ENCODE peak calls at places on chromosomes 11 and 22, in nine cellular contexts. One of them, this sample, is unnamed.

GRCh38 chr11:118899296-118899688 is 15.6 kb downstream of the CXCR5 start:
- DNase-seq in activated CD8-positive, alpha-beta T cell treated with anti-CD3 and anti-CD28 coated beads, Interleukin-2, amount 10 ng/mL, durations not matched to agents 7 days and 5 days: no peak
- DNase-seq in AG04450: no peak
- DNase-seq in adipocyte: no peak
- DNase-seq in ELF-1: no peak
- DNase-seq in PC-9: no peak
- DNase-seq in left colon: no peak
- DNase-seq in activated CD4-positive, alpha-beta T cell treated with anti-CD3 and anti-CD28 coated beads for 48 hours: no peak
- DNase-seq in GM18507: no peak
- DNase-seq in this sample: no peak

GRCh38 chr11:122601131-122602125 is 54.1 kb upstream of the UBASH3B start:
- DNase-seq in activated CD8-positive, alpha-beta T cell treated with anti-CD3 and anti-CD28 coated beads, Interleukin-2, amount 10 ng/mL, durations not matched to agents 7 days and 5 days: no peak
- DNase-seq in AG04450: no peak
- DNase-seq in adipocyte: peak; percentile 87
- DNase-seq in ELF-1: peak; percentile 41
- DNase-seq in PC-9: peak; percentile 65
- DNase-seq in left colon: no peak
- DNase-seq in activated CD4-positive, alpha-beta T cell treated with anti-CD3 and anti-CD28 coated beads for 48 hours: no peak
- DNase-seq in GM18507: no peak
- DNase-seq in this sample: no peak

GRCh38 chr22:41621099-41621910 is at the start of gene XRCC6:
- DNase-seq in activated CD8-positive, alpha-beta T cell treated with anti-CD3 and anti-CD28 coated beads, Interleukin-2, amount 10 ng/mL, durations not matched to agents 7 days and 5 days: peak; percentile 100
- DNase-seq in AG04450: peak; percentile 99
- DNase-seq in adipocyte: peak; percentile 100
- DNase-seq in ELF-1: peak; percentile 99
- DNase-seq in PC-9: peak; percentile 99
- DNase-seq in left colon: peak; percentile 100
- DNase-seq in activated CD4-positive, alpha-beta T cell treated with anti-CD3 and anti-CD28 coated beads for 48 hours: peak; percentile 100
- DNase-seq in GM18507: peak; percentile 99
- DNase-seq in this sample: peak; percentile 100

GRCh38 chr22:24894998-24895397 is 51.5 kb downstream of the LHFPL7 start:
- DNase-seq in activated CD8-positive, alpha-beta T cell treated with anti-CD3 and anti-CD28 coated beads, Interleukin-2, amount 10 ng/mL, durations not matched to agents 7 days and 5 days: no peak
- DNase-seq in AG04450: no peak
- DNase-seq in adipocyte: peak; percentile 31
- DNase-seq in ELF-1: peak; percentile 59
- DNase-seq in PC-9: peak; percentile 46
- DNase-seq in left colon: peak; percentile 87
- DNase-seq in activated CD4-positive, alpha-beta T cell treated with anti-CD3 and anti-CD28 coated beads for 48 hours: no peak
- DNase-seq in GM18507: no peak
- DNase-seq in this sample: peak; percentile 88

GRCh38 chr22:26945565-26945964 is 288.2 kb downstream of the MIAT start:
- DNase-seq in activated CD8-positive, alpha-beta T cell treated with anti-CD3 and anti-CD28 coated beads, Interleukin-2, amount 10 ng/mL, durations not matched to agents 7 days and 5 days: no peak
- DNase-seq in AG04450: no peak
- DNase-seq in adipocyte: no peak
- DNase-seq in ELF-1: no peak
- DNase-seq in PC-9: no peak
- DNase-seq in left colon: no peak
- DNase-seq in activated CD4-positive, alpha-beta T cell treated with anti-CD3 and anti-CD28 coated beads for 48 hours: no peak
- DNase-seq in GM18507: no peak
- DNase-seq in this sample: no peak

GRCh38 chr22:42083119-42083518 is 3.6 kb downstream of the SMDT1 start:
- DNase-seq in activated CD8-positive, alpha-beta T cell treated with anti-CD3 and anti-CD28 coated beads, Interleukin-2, amount 10 ng/mL, durations not matched to agents 7 days and 5 days: no peak
- DNase-seq in AG04450: no peak
- DNase-seq in adipocyte: no peak
- DNase-seq in ELF-1: no peak
- DNase-seq in PC-9: no peak
- DNase-seq in left colon: no peak
- DNase-seq in activated CD4-positive, alpha-beta T cell treated with anti-CD3 and anti-CD28 coated beads for 48 hours: no peak
- DNase-seq in GM18507: no peak
- DNase-seq in this sample: no peak

GRCh38 chr22:27983361-27983791 is 64.3 kb upstream of the PITPNB start:
- DNase-seq in activated CD8-positive, alpha-beta T cell treated with anti-CD3 and anti-CD28 coated beads, Interleukin-2, amount 10 ng/mL, durations not matched to agents 7 days and 5 days: no peak
- DNase-seq in AG04450: no peak
- DNase-seq in adipocyte: no peak
- DNase-seq in ELF-1: no peak
- DNase-seq in PC-9: no peak
- DNase-seq in left colon: no peak
- DNase-seq in activated CD4-positive, alpha-beta T cell treated with anti-CD3 and anti-CD28 coated beads for 48 hours: no peak
- DNase-seq in GM18507: no peak
- DNase-seq in this sample: peak; percentile 21

GRCh38 chr22:17629167-17629489 is 579 bp upstream of the ATP6V1E1 start:
- DNase-seq in activated CD8-positive, alpha-beta T cell treated with anti-CD3 and anti-CD28 coated beads, Interleukin-2, amount 10 ng/mL, durations not matched to agents 7 days and 5 days: no peak
- DNase-seq in AG04450: no peak
- DNase-seq in adipocyte: no peak
- DNase-seq in ELF-1: no peak
- DNase-seq in PC-9: no peak
- DNase-seq in left colon: no peak
- DNase-seq in activated CD4-positive, alpha-beta T cell treated with anti-CD3 and anti-CD28 coated beads for 48 hours: no peak
- DNase-seq in GM18507: no peak
- DNase-seq in this sample: no peak

GRCh38 chr11:9687736-9688494 is 24.0 kb downstream of the SWAP70 start:
- DNase-seq in activated CD8-positive, alpha-beta T cell treated with anti-CD3 and anti-CD28 coated beads, Interleukin-2, amount 10 ng/mL, durations not matched to agents 7 days and 5 days: no peak
- DNase-seq in AG04450: no peak
- DNase-seq in adipocyte: peak; percentile 70
- DNase-seq in ELF-1: no peak
- DNase-seq in PC-9: no peak
- DNase-seq in left colon: peak; percentile 18
- DNase-seq in activated CD4-positive, alpha-beta T cell treated with anti-CD3 and anti-CD28 coated beads for 48 hours: no peak
- DNase-seq in GM18507: no peak
- DNase-seq in this sample: peak; percentile 53

GRCh38 chr11:111046291-111046690 is 199.2 kb upstream of the POU2AF2 start:
- DNase-seq in activated CD8-positive, alpha-beta T cell treated with anti-CD3 and anti-CD28 coated beads, Interleukin-2, amount 10 ng/mL, durations not matched to agents 7 days and 5 days: no peak
- DNase-seq in AG04450: no peak
- DNase-seq in adipocyte: peak; percentile 16
- DNase-seq in ELF-1: no peak
- DNase-seq in PC-9: no peak
- DNase-seq in left colon: no peak
- DNase-seq in activated CD4-positive, alpha-beta T cell treated with anti-CD3 and anti-CD28 coated beads for 48 hours: no peak
- DNase-seq in GM18507: no peak
- DNase-seq in this sample: no peak

GRCh38 chr11:19673924-19674390 is 38.7 kb upstream of the NAV2 start:
- DNase-seq in activated CD8-positive, alpha-beta T cell treated with anti-CD3 and anti-CD28 coated beads, Interleukin-2, amount 10 ng/mL, durations not matched to agents 7 days and 5 days: no peak
- DNase-seq in AG04450: no peak
- DNase-seq in adipocyte: no peak
- DNase-seq in ELF-1: peak; percentile 80
- DNase-seq in PC-9: no peak
- DNase-seq in left colon: peak; percentile 39
- DNase-seq in activated CD4-positive, alpha-beta T cell treated with anti-CD3 and anti-CD28 coated beads for 48 hours: no peak
- DNase-seq in GM18507: no peak
- DNase-seq in this sample: no peak

GRCh38 chr11:597166-597725 is 18.5 kb downstream of the IRF7 start:
- DNase-seq in activated CD8-positive, alpha-beta T cell treated with anti-CD3 and anti-CD28 coated beads, Interleukin-2, amount 10 ng/mL, durations not matched to agents 7 days and 5 days: no peak
- DNase-seq in AG04450: no peak
- DNase-seq in adipocyte: no peak
- DNase-seq in ELF-1: peak; percentile 35
- DNase-seq in PC-9: no peak
- DNase-seq in left colon: no peak
- DNase-seq in activated CD4-positive, alpha-beta T cell treated with anti-CD3 and anti-CD28 coated beads for 48 hours: no peak
- DNase-seq in GM18507: no peak
- DNase-seq in this sample: no peak

GRCh38 chr11:70573701-70574151 is 175.4 kb downstream of the CTTN start:
- DNase-seq in activated CD8-positive, alpha-beta T cell treated with anti-CD3 and anti-CD28 coated beads, Interleukin-2, amount 10 ng/mL, durations not matched to agents 7 days and 5 days: no peak
- DNase-seq in AG04450: no peak
- DNase-seq in adipocyte: no peak
- DNase-seq in ELF-1: no peak
- DNase-seq in PC-9: peak; percentile 20
- DNase-seq in left colon: no peak
- DNase-seq in activated CD4-positive, alpha-beta T cell treated with anti-CD3 and anti-CD28 coated beads for 48 hours: no peak
- DNase-seq in GM18507: no peak
- DNase-seq in this sample: no peak

GRCh38 chr11:17238377-17238776 is 30.6 kb upstream of the PIK3C2A start:
- DNase-seq in activated CD8-positive, alpha-beta T cell treated with anti-CD3 and anti-CD28 coated beads, Interleukin-2, amount 10 ng/mL, durations not matched to agents 7 days and 5 days: no peak
- DNase-seq in AG04450: no peak
- DNase-seq in adipocyte: no peak
- DNase-seq in ELF-1: peak; percentile 39
- DNase-seq in PC-9: peak; percentile 83
- DNase-seq in left colon: no peak
- DNase-seq in activated CD4-positive, alpha-beta T cell treated with anti-CD3 and anti-CD28 coated beads for 48 hours: no peak
- DNase-seq in GM18507: no peak
- DNase-seq in this sample: peak; percentile 28

GRCh38 chr22:39498802-39499201 is 3.3 kb upstream of the MIEF1 start:
- DNase-seq in activated CD8-positive, alpha-beta T cell treated with anti-CD3 and anti-CD28 coated beads, Interleukin-2, amount 10 ng/mL, durations not matched to agents 7 days and 5 days: no peak
- DNase-seq in AG04450: no peak
- DNase-seq in adipocyte: no peak
- DNase-seq in ELF-1: no peak
- DNase-seq in PC-9: no peak
- DNase-seq in left colon: no peak
- DNase-seq in activated CD4-positive, alpha-beta T cell treated with anti-CD3 and anti-CD28 coated beads for 48 hours: no peak
- DNase-seq in GM18507: no peak
- DNase-seq in this sample: no peak

GRCh38 chr22:25558341-25558740 is 6.1 kb upstream of the GRK3 start:
- DNase-seq in activated CD8-positive, alpha-beta T cell treated with anti-CD3 and anti-CD28 coated beads, Interleukin-2, amount 10 ng/mL, durations not matched to agents 7 days and 5 days: no peak
- DNase-seq in AG04450: no peak
- DNase-seq in adipocyte: no peak
- DNase-seq in ELF-1: no peak
- DNase-seq in PC-9: no peak
- DNase-seq in left colon: no peak
- DNase-seq in activated CD4-positive, alpha-beta T cell treated with anti-CD3 and anti-CD28 coated beads for 48 hours: no peak
- DNase-seq in GM18507: no peak
- DNase-seq in this sample: no peak

GRCh38 chr11:72665911-72666472 is 8.2 kb downstream of the PDE2A start:
- DNase-seq in activated CD8-positive, alpha-beta T cell treated with anti-CD3 and anti-CD28 coated beads, Interleukin-2, amount 10 ng/mL, durations not matched to agents 7 days and 5 days: no peak
- DNase-seq in AG04450: no peak
- DNase-seq in adipocyte: no peak
- DNase-seq in ELF-1: peak; percentile 64
- DNase-seq in PC-9: no peak
- DNase-seq in left colon: no peak
- DNase-seq in activated CD4-positive, alpha-beta T cell treated with anti-CD3 and anti-CD28 coated beads for 48 hours: no peak
- DNase-seq in GM18507: no peak
- DNase-seq in this sample: no peak

GRCh38 chr11:125402436-125402835 is 93.6 kb downstream of the FEZ1 start:
- DNase-seq in activated CD8-positive, alpha-beta T cell treated with anti-CD3 and anti-CD28 coated beads, Interleukin-2, amount 10 ng/mL, durations not matched to agents 7 days and 5 days: no peak
- DNase-seq in AG04450: no peak
- DNase-seq in adipocyte: peak; percentile 39
- DNase-seq in ELF-1: no peak
- DNase-seq in PC-9: no peak
- DNase-seq in left colon: no peak
- DNase-seq in activated CD4-positive, alpha-beta T cell treated with anti-CD3 and anti-CD28 coated beads for 48 hours: no peak
- DNase-seq in GM18507: no peak
- DNase-seq in this sample: no peak

GRCh38 chr11:45339754-45340519 is 53.8 kb upstream of the SYT13 start:
- DNase-seq in activated CD8-positive, alpha-beta T cell treated with anti-CD3 and anti-CD28 coated beads, Interleukin-2, amount 10 ng/mL, durations not matched to agents 7 days and 5 days: peak; percentile 94
- DNase-seq in AG04450: peak; percentile 36
- DNase-seq in adipocyte: peak; percentile 92
- DNase-seq in ELF-1: peak; percentile 99
- DNase-seq in PC-9: peak; percentile 53
- DNase-seq in left colon: peak; percentile 97
- DNase-seq in activated CD4-positive, alpha-beta T cell treated with anti-CD3 and anti-CD28 coated beads for 48 hours: peak; percentile 96
- DNase-seq in GM18507: peak; percentile 85
- DNase-seq in this sample: peak; percentile 95

GRCh38 chr11:120801801-120802689 is 221.9 kb upstream of the TBCEL start:
- DNase-seq in activated CD8-positive, alpha-beta T cell treated with anti-CD3 and anti-CD28 coated beads, Interleukin-2, amount 10 ng/mL, durations not matched to agents 7 days and 5 days: peak; percentile 58
- DNase-seq in AG04450: peak; percentile 15
- DNase-seq in adipocyte: peak; percentile 78
- DNase-seq in ELF-1: peak; percentile 69
- DNase-seq in PC-9: peak; percentile 51
- DNase-seq in left colon: peak; percentile 72
- DNase-seq in activated CD4-positive, alpha-beta T cell treated with anti-CD3 and anti-CD28 coated beads for 48 hours: peak; percentile 63
- DNase-seq in GM18507: peak; percentile 53
- DNase-seq in this sample: peak; percentile 68

GRCh38 chr22:26399288-26399687 is 29.8 kb upstream of the ASPHD2 start:
- DNase-seq in activated CD8-positive, alpha-beta T cell treated with anti-CD3 and anti-CD28 coated beads, Interleukin-2, amount 10 ng/mL, durations not matched to agents 7 days and 5 days: no peak
- DNase-seq in AG04450: no peak
- DNase-seq in adipocyte: peak; percentile 8
- DNase-seq in ELF-1: no peak
- DNase-seq in PC-9: no peak
- DNase-seq in left colon: no peak
- DNase-seq in activated CD4-positive, alpha-beta T cell treated with anti-CD3 and anti-CD28 coated beads for 48 hours: no peak
- DNase-seq in GM18507: no peak
- DNase-seq in this sample: no peak

GRCh38 chr11:119585038-119585666 is 143.8 kb downstream of the NECTIN1 start:
- DNase-seq in activated CD8-positive, alpha-beta T cell treated with anti-CD3 and anti-CD28 coated beads, Interleukin-2, amount 10 ng/mL, durations not matched to agents 7 days and 5 days: no peak
- DNase-seq in AG04450: no peak
- DNase-seq in adipocyte: no peak
- DNase-seq in ELF-1: peak; percentile 80
- DNase-seq in PC-9: peak; percentile 70
- DNase-seq in left colon: peak; percentile 10
- DNase-seq in activated CD4-positive, alpha-beta T cell treated with anti-CD3 and anti-CD28 coated beads for 48 hours: no peak
- DNase-seq in GM18507: no peak
- DNase-seq in this sample: peak; percentile 48

GRCh38 chr11:2473361-2474058 is 28.7 kb downstream of the KCNQ1 start:
- DNase-seq in activated CD8-positive, alpha-beta T cell treated with anti-CD3 and anti-CD28 coated beads, Interleukin-2, amount 10 ng/mL, durations not matched to agents 7 days and 5 days: no peak
- DNase-seq in AG04450: no peak
- DNase-seq in adipocyte: no peak
- DNase-seq in ELF-1: no peak
- DNase-seq in PC-9: no peak
- DNase-seq in left colon: no peak
- DNase-seq in activated CD4-positive, alpha-beta T cell treated with anti-CD3 and anti-CD28 coated beads for 48 hours: no peak
- DNase-seq in GM18507: no peak
- DNase-seq in this sample: peak; percentile 50

GRCh38 chr11:106399075-106399500 is 321.6 kb downstream of the AASDHPPT start:
- DNase-seq in activated CD8-positive, alpha-beta T cell treated with anti-CD3 and anti-CD28 coated beads, Interleukin-2, amount 10 ng/mL, durations not matched to agents 7 days and 5 days: no peak
- DNase-seq in AG04450: peak; percentile 98
- DNase-seq in adipocyte: peak; percentile 98
- DNase-seq in ELF-1: no peak
- DNase-seq in PC-9: peak; percentile 93
- DNase-seq in left colon: no peak
- DNase-seq in activated CD4-positive, alpha-beta T cell treated with anti-CD3 and anti-CD28 coated beads for 48 hours: no peak
- DNase-seq in GM18507: no peak
- DNase-seq in this sample: no peak

GRCh38 chr11:742571-743201 is 4.6 kb upstream of the TALDO1 start:
- DNase-seq in activated CD8-positive, alpha-beta T cell treated with anti-CD3 and anti-CD28 coated beads, Interleukin-2, amount 10 ng/mL, durations not matched to agents 7 days and 5 days: no peak
- DNase-seq in AG04450: no peak
- DNase-seq in adipocyte: no peak
- DNase-seq in ELF-1: no peak
- DNase-seq in PC-9: no peak
- DNase-seq in left colon: no peak
- DNase-seq in activated CD4-positive, alpha-beta T cell treated with anti-CD3 and anti-CD28 coated beads for 48 hours: no peak
- DNase-seq in GM18507: no peak
- DNase-seq in this sample: no peak

GRCh38 chr11:35404397-35404775 is 15.0 kb downstream of the SLC1A2 start:
- DNase-seq in activated CD8-positive, alpha-beta T cell treated with anti-CD3 and anti-CD28 coated beads, Interleukin-2, amount 10 ng/mL, durations not matched to agents 7 days and 5 days: no peak
- DNase-seq in AG04450: no peak
- DNase-seq in adipocyte: peak; percentile 38
- DNase-seq in ELF-1: peak; percentile 96
- DNase-seq in PC-9: no peak
- DNase-seq in left colon: peak; percentile 52
- DNase-seq in activated CD4-positive, alpha-beta T cell treated with anti-CD3 and anti-CD28 coated beads for 48 hours: peak; percentile 37
- DNase-seq in GM18507: no peak
- DNase-seq in this sample: peak; percentile 74

GRCh38 chr11:121564948-121565684 is 112.3 kb upstream of the SORL1-AS1 start:
- DNase-seq in activated CD8-positive, alpha-beta T cell treated with anti-CD3 and anti-CD28 coated beads, Interleukin-2, amount 10 ng/mL, durations not matched to agents 7 days and 5 days: no peak
- DNase-seq in AG04450: no peak
- DNase-seq in adipocyte: no peak
- DNase-seq in ELF-1: no peak
- DNase-seq in PC-9: no peak
- DNase-seq in left colon: no peak
- DNase-seq in activated CD4-positive, alpha-beta T cell treated with anti-CD3 and anti-CD28 coated beads for 48 hours: no peak
- DNase-seq in GM18507: no peak
- DNase-seq in this sample: no peak

GRCh38 chr22:27810566-27810965 is 9.0 kb upstream of the MN1 start:
- DNase-seq in activated CD8-positive, alpha-beta T cell treated with anti-CD3 and anti-CD28 coated beads, Interleukin-2, amount 10 ng/mL, durations not matched to agents 7 days and 5 days: no peak
- DNase-seq in AG04450: peak; percentile 36
- DNase-seq in adipocyte: peak; percentile 89
- DNase-seq in ELF-1: peak; percentile 51
- DNase-seq in PC-9: no peak
- DNase-seq in left colon: no peak
- DNase-seq in activated CD4-positive, alpha-beta T cell treated with anti-CD3 and anti-CD28 coated beads for 48 hours: no peak
- DNase-seq in GM18507: no peak
- DNase-seq in this sample: peak; percentile 73

GRCh38 chr22:42996646-42997365 is 18.1 kb downstream of the PACSIN2 start:
- DNase-seq in activated CD8-positive, alpha-beta T cell treated with anti-CD3 and anti-CD28 coated beads, Interleukin-2, amount 10 ng/mL, durations not matched to agents 7 days and 5 days: no peak
- DNase-seq in AG04450: no peak
- DNase-seq in adipocyte: no peak
- DNase-seq in ELF-1: no peak
- DNase-seq in PC-9: no peak
- DNase-seq in left colon: no peak
- DNase-seq in activated CD4-positive, alpha-beta T cell treated with anti-CD3 and anti-CD28 coated beads for 48 hours: no peak
- DNase-seq in GM18507: no peak
- DNase-seq in this sample: no peak

GRCh38 chr11:118634435-118635236 is 27.2 kb downstream of the PHLDB1 start:
- DNase-seq in activated CD8-positive, alpha-beta T cell treated with anti-CD3 and anti-CD28 coated beads, Interleukin-2, amount 10 ng/mL, durations not matched to agents 7 days and 5 days: no peak
- DNase-seq in AG04450: no peak
- DNase-seq in adipocyte: no peak
- DNase-seq in ELF-1: peak; percentile 91
- DNase-seq in PC-9: no peak
- DNase-seq in left colon: peak; percentile 89
- DNase-seq in activated CD4-positive, alpha-beta T cell treated with anti-CD3 and anti-CD28 coated beads for 48 hours: peak; percentile 18
- DNase-seq in GM18507: no peak
- DNase-seq in this sample: peak; percentile 90

GRCh38 chr11:28347351-28347750 is 239.2 kb downstream of the METTL15 start:
- DNase-seq in activated CD8-positive, alpha-beta T cell treated with anti-CD3 and anti-CD28 coated beads, Interleukin-2, amount 10 ng/mL, durations not matched to agents 7 days and 5 days: no peak
- DNase-seq in AG04450: no peak
- DNase-seq in adipocyte: no peak
- DNase-seq in ELF-1: no peak
- DNase-seq in PC-9: no peak
- DNase-seq in left colon: no peak
- DNase-seq in activated CD4-positive, alpha-beta T cell treated with anti-CD3 and anti-CD28 coated beads for 48 hours: no peak
- DNase-seq in GM18507: no peak
- DNase-seq in this sample: no peak